ENCODE peak calls at places on chromosomes 11 and 22, in seven cellular contexts. R is ELF-1, P is esophagus squamous epithelium, S is DMS153, J is Peyer's patch, F is KBM-7, E is Caki2. W is an unnamed sample.

GRCh38 chr22:45868586-45869443 is 108.1 kb downstream of the WNT7B start:
- DNase-seq in R (no peak), P (no peak), S (no peak), J (peak), F (no peak), E (no peak), W (no peak)

GRCh38 chr11:120756931-120757330 is 245.4 kb downstream of the GRIK4 start:
- DNase-seq in R (peak), P (no peak), S (no peak), J (no peak), F (no peak), E (no peak), W (no peak)

GRCh38 chr11:67404515-67405195 is 772 bp downstream of the TBC1D10C start:
- DNase-seq in R (no peak), P (no peak), S (no peak), J (no peak), F (peak), E (no peak), W (no peak)

GRCh38 chr11:72471005-72471898 is 36.9 kb upstream of the CLPB start:
- DNase-seq in R (peak), P (no peak), S (peak), J (no peak), F (peak), E (peak), W (peak)

GRCh38 chr22:21020802-21021429 is 6.0 kb downstream of the P2RX6 start:
- DNase-seq in R (peak), P (no peak), S (no peak), J (no peak), F (peak), E (no peak), W (no peak)

GRCh38 chr11:8093931-8094575 is 13.0 kb downstream of the TUB start:
- DNase-seq in R (no peak), P (no peak), S (no peak), J (no peak), F (no peak), E (no peak), W (no peak)

GRCh38 chr11:85935751-85936150 is 80.6 kb downstream of the CCDC83 start:
- DNase-seq in R (no peak), P (no peak), S (no peak), J (no peak), F (no peak), E (no peak), W (no peak)

GRCh38 chr22:43262990-43263644 is 76.2 kb upstream of the TTLL12 start:
- DNase-seq in R (peak), P (no peak), S (peak), J (no peak), F (no peak), E (no peak), W (no peak)

GRCh38 chr11:114284021-114284420 is 12.2 kb upstream of the NNMT start:
- DNase-seq in R (no peak), P (no peak), S (peak), J (no peak), F (no peak), E (no peak), W (no peak)

GRCh38 chr22:50734343-50734771 is 3.6 kb upstream of the ACR start:
- DNase-seq in R (no peak), P (no peak), S (no peak), J (no peak), F (no peak), E (no peak), W (no peak)

GRCh38 chr11:13939952-13940610 is 22.4 kb upstream of the SPON1 start:
- DNase-seq in R (peak), P (no peak), S (no peak), J (no peak), F (no peak), E (peak), W (no peak)

GRCh38 chr11:118098996-118099837 is 12.5 kb upstream of the SMIM35 start:
- DNase-seq in R (no peak), P (no peak), S (no peak), J (no peak), F (no peak), E (no peak), W (no peak)

GRCh38 chr11:27209562-27210005 is 153.4 kb downstream of the CCDC34 start:
- DNase-seq in R (peak), P (no peak), S (peak), J (no peak), F (no peak), E (peak), W (no peak)

GRCh38 chr11:486189-486588 is 20.9 kb downstream of the RNH1 start:
- DNase-seq in R (no peak), P (no peak), S (no peak), J (no peak), F (no peak), E (no peak), W (no peak)

GRCh38 chr11:8016396-8016949 is 29.3 kb downstream of the EIF3F start:
- DNase-seq in R (peak), P (no peak), S (no peak), J (no peak), F (no peak), E (no peak), W (no peak)

GRCh38 chr22:49763696-49764095 is 64.0 kb downstream of the BRD1 start:
- DNase-seq in R (no peak), P (no peak), S (no peak), J (peak), F (no peak), E (no peak), W (no peak)

W was measured in HAP-1.